ENCODE peak calls at places on chromosomes 1 and 21, in six cellular contexts. L, Q, D, H, S and Y are unnamed samples.

GRCh38 chr1:229758101-229759036 is 132.3 kb downstream of the URB2 start:
- DNase-seq in D (no peak), S (no peak), Q (no peak), L (no peak), H (no peak), Y (no peak)

GRCh38 chr21:15966651-15967050 is 236.9 kb downstream of the USP25 start:
- DNase-seq in H (no peak), S (no peak), Q (no peak), D (no peak), L (no peak), Y (no peak)

GRCh38 chr1:182588460-182589396 is at the start of gene RNASEL:
- DNase-seq in D (peak), L (peak), S (peak), H (peak), Q (peak), Y (no peak)

GRCh38 chr1:51575406-51576084 is 41.3 kb upstream of the OSBPL9 start:
- DNase-seq in S (no peak), H (no peak), Q (no peak), L (no peak), D (no peak), Y (no peak)

GRCh38 chr1:35190784-35191183 is 2.2 kb downstream of the SFPQ start:
- DNase-seq in L (no peak), S (no peak), H (no peak), D (no peak), Q (no peak), Y (no peak)

GRCh38 chr1:198253259-198253658 is 96.5 kb downstream of the NEK7 start:
- DNase-seq in Q (no peak), S (no peak), H (no peak), D (no peak), L (no peak), Y (no peak)

GRCh38 chr1:119327436-119328155 is 41.0 kb upstream of the HAO2 start:
- DNase-seq in D (no peak), L (peak), Q (peak), H (no peak), S (no peak), Y (no peak)

GRCh38 chr1:154186852-154187501 is 4.9 kb downstream of the TPM3 start:
- DNase-seq in S (no peak), D (no peak), H (no peak), Q (peak), L (no peak), Y (no peak)

GRCh38 chr1:237179511-237179910 is 137.5 kb downstream of the RYR2 start:
- DNase-seq in Q (no peak), S (no peak), H (no peak), D (no peak), L (no peak), Y (no peak)
- TF ChIP-seq REST in Q (no peak), S (no peak), H (no peak), D (no peak), L (no peak), Y (no peak)

GRCh38 chr21:24224411-24224810 is 1382.9 kb downstream of the MRPL39 start:
- DNase-seq in Q (no peak), S (no peak), H (no peak), L (no peak), D (no peak), Y (no peak)

GRCh38 chr21:24223625-24224024 is 1383.7 kb downstream of the MRPL39 start:
- DNase-seq in Q (no peak), H (no peak), S (no peak), D (no peak), L (no peak), Y (no peak)

GRCh38 chr21:24220466-24220865 is 1386.8 kb downstream of the MRPL39 start:
- DNase-seq in Q (no peak), D (no peak), S (no peak), H (no peak), L (no peak), Y (no peak)

DNA sequence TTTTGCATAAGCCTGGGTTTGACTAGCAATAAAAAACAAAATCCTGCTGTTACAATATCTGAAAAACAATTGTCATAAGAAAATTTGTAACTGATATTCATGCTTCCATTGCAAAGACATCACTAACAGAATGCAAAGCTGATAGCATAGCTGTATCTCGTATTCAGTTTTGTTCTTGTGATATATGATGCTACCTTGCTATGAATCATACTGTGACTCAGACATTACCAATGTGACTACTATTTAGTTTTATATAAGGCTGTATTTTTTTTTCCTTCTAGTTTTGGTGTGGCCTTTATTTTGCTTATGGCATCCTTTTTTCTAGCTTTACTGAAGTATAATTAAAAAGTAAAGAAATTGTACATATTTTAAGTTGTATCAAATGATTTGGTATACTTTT is 1381.8 kb downstream of the MRPL39 start:
- DNase-seq in D (no peak), Q (no peak), S (no peak), H (no peak), L (no peak), Y (no peak)
- H3K4me3 ChIP-seq in D (no peak), Q (no peak), S (no peak), H (no peak), L (no peak), Y (no peak)

GRCh38 chr1:113190078-113190477 is 117.1 kb downstream of the LRIG2 start:
- DNase-seq in D (no peak), H (no peak), L (no peak), S (peak), Q (no peak), Y (no peak)

GRCh38 chr1:113192980-113193379 is 120.0 kb downstream of the LRIG2 start:
- DNase-seq in H (no peak), L (no peak), D (no peak), Q (no peak), S (peak), Y (no peak)

GRCh38 chr1:113190930-113191329 is 117.9 kb downstream of the LRIG2 start:
- DNase-seq in Q (no peak), S (peak), L (no peak), H (no peak), D (no peak), Y (no peak)

GRCh38 chr1:113192242-113192641 is 119.2 kb downstream of the LRIG2 start:
- DNase-seq in S (peak), L (peak), Q (no peak), H (no peak), D (no peak), Y (no peak)

DNA sequence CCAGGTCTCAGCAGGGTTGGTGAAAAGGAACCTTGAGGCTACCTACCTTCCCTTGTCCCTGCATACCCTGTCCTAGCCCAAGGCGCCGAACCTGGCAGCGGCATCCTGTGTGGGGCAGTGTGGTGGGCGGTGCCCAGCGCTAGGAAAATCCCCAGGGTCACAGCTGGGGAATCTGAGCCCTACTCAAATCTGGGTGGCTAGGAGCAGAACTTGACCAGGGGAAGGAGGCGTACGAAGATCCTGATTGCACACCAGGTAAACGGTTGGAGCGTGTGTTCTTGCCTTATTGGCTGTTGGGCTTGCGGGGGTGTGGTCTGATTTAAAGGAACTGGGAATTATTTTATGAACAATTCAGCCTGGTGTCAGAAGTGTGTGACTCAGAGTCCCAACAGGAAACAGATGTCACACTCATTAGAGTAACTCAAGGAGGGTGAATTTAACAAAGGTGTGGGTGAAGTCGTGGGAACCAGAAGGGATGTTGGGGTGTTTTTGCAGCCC is 118.6 kb downstream of the LRIG2 start:
- DNase-seq in H (peak), D (no peak), S (peak), L (no peak), Q (no peak), Y (no peak)
- TF ChIP-seq CTCF in H (no peak), D (no peak), S (no peak), L (no peak), Q (no peak), Y (no peak)

GRCh38 chr1:204837440-204838084 is 33.1 kb upstream of the NFASC start:
- DNase-seq in L (peak), H (no peak), Q (peak), D (peak), S (peak), Y (no peak)
- TF ChIP-seq REST in L (peak), H (peak), Q (peak), D (peak), S (peak), Y (peak)

DNA sequence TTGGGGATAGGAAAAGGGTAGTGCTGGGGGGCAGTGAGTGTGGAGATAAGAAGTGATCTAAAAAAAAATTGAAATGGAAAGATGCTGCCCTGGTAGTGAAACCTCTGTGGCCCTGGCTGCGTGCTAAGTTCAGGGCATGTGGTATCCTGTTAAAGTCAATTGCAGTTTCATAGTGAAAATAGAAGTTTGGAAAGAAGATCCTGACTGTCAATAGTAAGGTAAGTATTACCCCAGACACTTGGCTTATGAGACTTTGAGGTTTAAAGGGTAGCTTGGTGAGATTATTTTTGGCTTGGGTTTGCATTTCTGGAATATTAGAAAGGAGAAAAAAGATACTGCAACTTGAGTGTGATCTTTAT is 6.8 kb downstream of the ARID1A start:
- DNase-seq in Q (no peak), S (no peak), L (no peak), D (no peak), H (no peak), Y (no peak)
- H3K4me3 ChIP-seq in Q (no peak), S (no peak), L (no peak), D (no peak), H (no peak), Y (no peak)

GRCh38 chr1:2375923-2376260 is 15.5 kb downstream of the MORN1 start:
- DNase-seq in D (no peak), L (no peak), H (no peak), S (no peak), Q (no peak), Y (no peak)

GRCh38 chr1:2372551-2373490 is 18.5 kb downstream of the MORN1 start:
- DNase-seq in S (no peak), L (no peak), Q (no peak), D (no peak), H (no peak), Y (no peak)

GRCh38 chr1:2375246-2375922 is 16.0 kb downstream of the MORN1 start:
- DNase-seq in D (no peak), L (no peak), Q (no peak), H (no peak), S (no peak), Y (no peak)

GRCh38 chr1:2374260-2375155 is 16.8 kb downstream of the MORN1 start:
- DNase-seq in D (no peak), S (no peak), H (no peak), L (no peak), Q (no peak), Y (no peak)

DNA sequence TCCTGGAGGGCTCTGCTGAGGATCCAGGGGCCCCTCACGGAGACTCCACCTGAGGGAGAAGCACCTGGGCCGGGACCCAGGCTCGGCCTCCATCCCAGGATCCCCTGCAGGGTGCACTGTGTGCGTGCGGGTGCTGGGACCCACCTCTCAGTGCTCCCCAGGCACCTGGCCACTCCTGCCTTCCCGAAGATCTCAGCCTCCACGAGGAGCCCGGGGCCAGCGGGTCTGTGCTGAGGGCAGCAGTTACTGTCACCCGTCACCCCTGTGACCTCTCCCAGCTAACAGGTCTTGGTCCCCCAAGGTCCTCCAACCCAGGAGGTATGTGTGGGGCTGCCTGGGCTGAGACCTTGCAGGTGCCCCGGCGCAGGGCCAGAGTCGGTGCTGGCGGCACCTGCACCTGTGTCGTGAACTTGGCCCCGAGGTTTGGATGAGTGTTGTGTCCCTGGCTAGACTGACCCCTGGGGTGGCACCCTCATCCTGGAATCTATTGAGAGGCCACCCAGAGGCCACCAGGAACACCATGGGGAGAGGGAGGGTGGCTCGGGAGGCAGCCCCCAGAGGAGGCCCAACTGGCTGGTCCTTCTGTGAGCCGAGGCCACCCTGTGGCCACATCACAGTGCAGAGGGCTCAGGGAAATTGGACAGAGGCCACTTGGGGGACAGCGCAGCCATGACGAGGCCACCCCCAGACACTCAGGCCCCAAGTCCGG is 17.6 kb downstream of the MORN1 start:
- DNase-seq in S (no peak), L (no peak), D (no peak), Q (no peak), H (no peak), Y (no peak)
- TF ChIP-seq CTCF in S (peak), L (no peak), D (no peak), Q (no peak), H (no peak), Y (no peak)

DNA sequence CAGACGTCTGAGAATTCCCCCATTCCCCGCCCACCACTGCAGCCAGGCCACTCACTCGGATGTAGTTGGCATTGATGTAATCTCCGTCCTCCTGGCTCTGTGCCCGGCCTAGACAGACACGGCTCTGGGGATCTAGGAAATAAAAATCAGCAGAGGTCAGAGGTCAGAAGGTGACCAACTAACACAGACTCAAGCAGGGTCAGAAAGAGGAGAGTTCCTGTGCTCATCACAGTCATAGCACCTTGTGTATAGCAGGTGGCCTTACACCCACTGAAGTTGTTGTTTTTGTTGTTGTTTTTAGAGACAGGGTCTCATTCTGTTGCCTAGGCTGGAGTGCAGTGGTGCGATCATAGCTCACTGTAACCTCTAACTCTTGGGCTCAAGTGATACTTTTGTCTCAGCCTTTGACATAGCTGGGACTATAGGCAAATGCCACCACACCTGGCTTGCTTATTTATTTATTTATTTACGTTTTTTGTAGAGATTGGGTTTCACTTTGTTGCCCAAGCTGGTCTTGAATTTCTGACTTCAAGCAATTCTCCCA is 4.9 kb downstream of the PTPN7 start:
- DNase-seq in S (no peak), L (no peak), H (no peak), D (no peak), Q (no peak), Y (no peak)
- TF ChIP-seq REST in S (no peak), L (no peak), H (no peak), D (no peak), Q (no peak), Y (no peak)

DNA sequence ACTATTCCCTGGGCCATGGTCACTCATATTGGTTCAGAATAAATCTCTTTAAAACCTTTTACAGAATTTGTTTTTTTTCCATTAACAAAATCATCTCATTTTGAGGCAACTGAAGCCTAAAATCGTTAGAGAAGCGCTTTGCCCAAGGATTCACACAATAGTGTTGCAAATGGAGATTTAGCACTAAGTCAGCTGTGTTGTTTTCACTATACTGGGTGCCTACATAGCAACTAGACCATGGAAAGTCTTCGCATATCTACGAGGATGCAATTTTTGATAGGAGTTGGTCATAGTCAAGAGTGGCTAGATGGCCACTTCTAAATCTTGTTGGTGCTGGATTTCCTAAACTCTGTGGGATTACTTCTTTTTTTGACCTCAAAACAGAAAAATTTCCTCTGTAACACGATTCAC is 530 bp upstream of the TIPRL start:
- DNase-seq in H (no peak), Q (no peak), L (no peak), D (no peak), S (no peak), Y (no peak)
- H3K4me3 ChIP-seq in H (peak), Q (peak), L (peak), D (peak), S (peak), Y (peak)